ENCODE peak calls at places on chromosomes 13 and 19, in seven cellular contexts. U, D, J, N, F, P and G are unnamed samples.

GRCh38 chr13:93398167-93398566 is 171.6 kb downstream of the GPC6 start:
- DNase-seq in U (no peak), D (no peak), J (no peak), N (peak), F (peak), P (no peak), G (no peak)

GRCh38 chr13:41296879-41297646 is 14.0 kb upstream of the NAA16 start:
- DNase-seq in U (no peak), D (no peak), J (no peak), N (no peak), F (no peak), P (no peak), G (no peak)

GRCh38 chr13:21657538-21657937 is 13.3 kb upstream of the FGF9 start:
- DNase-seq in U (no peak), D (no peak), J (no peak), N (peak), F (peak), P (peak), G (no peak)

GRCh38 chr13:51729853-51730553 is 74.0 kb downstream of the DHRS12 start:
- DNase-seq in U (no peak), D (no peak), J (no peak), N (peak), F (peak), P (peak), G (peak)

GRCh38 chr19:50705422-50706019 is 14.1 kb downstream of the SHANK1 start:
- DNase-seq in U (peak), D (no peak), J (no peak), N (peak), F (peak), P (peak), G (peak)

GRCh38 chr13:90447735-90448103 is 899.8 kb upstream of the MIR17HG start:
- DNase-seq in U (no peak), D (no peak), J (no peak), N (peak), F (peak), P (peak), G (peak)

GRCh38 chr13:95924389-95924994 is 128.7 kb downstream of the UGGT2 start:
- DNase-seq in U (no peak), D (no peak), J (no peak), N (peak), F (peak), P (peak), G (peak)

GRCh38 chr13:74695021-74695800 is 561.0 kb upstream of the KLF12 start:
- DNase-seq in U (no peak), D (no peak), J (no peak), N (no peak), F (no peak), P (no peak), G (peak)

GRCh38 chr19:2476451-2477140 is 669 bp downstream of the GADD45B start:
- DNase-seq in U (no peak), D (no peak), J (no peak), N (peak), F (peak), P (peak), G (peak)

GRCh38 chr19:2475018-2475701 is 767 bp upstream of the GADD45B start:
- DNase-seq in U (no peak), D (no peak), J (no peak), N (peak), F (peak), P (peak), G (peak)

GRCh38 chr19:2477141-2477710 is 1.3 kb downstream of the GADD45B start:
- DNase-seq in U (no peak), D (no peak), J (no peak), N (peak), F (peak), P (peak), G (no peak)

GRCh38 chr19:2474232-2475017 is 1.5 kb upstream of the GADD45B start:
- DNase-seq in U (peak), D (peak), J (no peak), N (peak), F (peak), P (peak), G (peak)

GRCh38 chr19:2475702-2476450 is at the start of gene GADD45B:
- DNase-seq in U (peak), D (peak), J (peak), N (peak), F (peak), P (peak), G (peak)
- H3K18ac ChIP-seq in U (no peak), D (peak), J (peak), N (peak), F (peak), P (peak), G (peak)

DNA sequence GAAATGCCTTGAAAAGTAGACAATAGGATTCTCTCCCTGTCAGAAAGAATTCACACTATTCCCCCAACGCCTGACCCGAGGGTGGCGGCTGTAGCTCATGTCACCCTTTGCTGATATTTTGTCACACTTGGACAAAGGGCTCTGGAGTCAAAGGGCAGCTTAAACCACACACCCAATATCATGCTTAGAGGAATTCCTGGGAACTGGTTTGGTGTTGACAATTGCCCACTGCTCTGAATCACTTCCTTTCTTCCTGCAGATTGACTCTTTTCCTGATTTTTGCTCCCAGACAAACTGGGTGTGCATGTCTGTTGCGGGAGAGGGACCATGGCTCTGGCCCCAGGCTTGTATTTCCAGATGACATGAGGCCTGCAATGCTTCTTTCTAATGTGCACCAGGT is 9.0 kb upstream of the SERP2 start:
- DNase-seq in U (no peak), D (peak), J (no peak), N (peak), F (peak), P (peak), G (peak)
- H3K18ac ChIP-seq in U (no peak), D (peak), J (no peak), N (no peak), F (no peak), P (no peak), G (no peak)

DNA sequence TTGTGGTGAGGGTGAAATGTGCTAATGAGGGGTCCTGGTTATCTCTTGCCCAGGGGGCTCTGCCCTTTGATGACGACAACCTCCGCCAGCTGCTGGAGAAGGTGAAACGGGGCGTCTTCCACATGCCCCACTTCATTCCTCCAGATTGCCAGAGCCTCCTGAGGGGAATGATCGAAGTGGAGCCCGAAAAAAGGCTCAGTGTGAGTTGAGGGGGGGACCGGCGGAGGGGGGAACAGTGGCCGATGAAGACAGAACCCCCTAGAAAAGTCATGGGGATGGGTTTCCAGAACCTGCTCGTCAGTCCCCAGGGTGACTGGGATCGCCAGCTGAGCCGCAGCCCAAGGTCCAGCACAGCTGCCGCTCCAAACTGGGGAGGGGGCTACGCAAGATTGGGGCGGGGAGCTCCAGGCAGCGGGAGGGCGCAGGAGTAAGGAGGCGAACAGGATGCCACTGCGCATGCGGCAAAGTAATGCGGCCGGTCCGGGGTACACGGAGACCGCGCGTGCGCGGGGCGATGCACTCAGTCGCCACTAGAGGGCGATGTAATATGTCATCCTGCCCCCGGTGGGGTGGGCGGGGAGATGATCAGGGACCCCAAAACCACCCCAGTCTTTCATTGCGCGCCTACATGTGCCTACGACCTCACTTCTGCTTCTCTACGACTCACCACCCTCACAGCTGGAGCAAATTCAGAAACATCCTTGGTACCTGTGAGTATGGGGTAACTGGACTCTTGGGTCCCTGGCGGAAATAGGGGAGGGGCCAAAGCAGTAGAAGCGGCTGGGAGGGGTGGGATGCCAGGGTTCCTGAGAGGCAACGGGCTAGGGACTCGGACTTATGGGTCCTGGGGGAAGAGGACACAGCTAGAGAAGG is 17.9 kb downstream of the BRSK1 start:
- DNase-seq in U (peak), D (peak), J (peak), N (peak), F (peak), P (peak), G (peak)
- H3K18ac ChIP-seq in U (peak), D (peak), J (peak), N (no peak), F (peak), P (no peak), G (no peak)

GRCh38 chr19:407501-408440 is 1.2 kb downstream of the C2CD4C start:
- DNase-seq in U (peak), D (no peak), J (no peak), N (no peak), F (no peak), P (no peak), G (no peak)

GRCh38 chr19:408441-409005 is 424 bp downstream of the C2CD4C start:
- DNase-seq in U (peak), D (no peak), J (no peak), N (no peak), F (no peak), P (no peak), G (no peak)

GRCh38 chr19:410243-410781 is 1.4 kb upstream of the C2CD4C start:
- DNase-seq in U (no peak), D (no peak), J (no peak), N (no peak), F (no peak), P (no peak), G (no peak)

GRCh38 chr19:409006-409514 is at the start of gene C2CD4C:
- DNase-seq in U (peak), D (no peak), J (no peak), N (no peak), F (peak), P (peak), G (peak)

GRCh38 chr19:409515-410242 is 732 bp upstream of the C2CD4C start:
- DNase-seq in U (no peak), D (no peak), J (no peak), N (no peak), F (peak), P (no peak), G (peak)
- H3K18ac ChIP-seq in U (no peak), D (peak), J (peak), N (no peak), F (peak), P (no peak), G (no peak)

GRCh38 chr19:29616541-29616940 is 10.5 kb downstream of the POP4 start:
- DNase-seq in U (no peak), D (no peak), J (no peak), N (no peak), F (no peak), P (no peak), G (no peak)

GRCh38 chr19:29615891-29616425 is 9.9 kb downstream of the POP4 start:
- DNase-seq in U (no peak), D (no peak), J (no peak), N (no peak), F (no peak), P (no peak), G (no peak)

GRCh38 chr19:29614046-29614445 is 8.0 kb downstream of the POP4 start:
- DNase-seq in U (no peak), D (no peak), J (no peak), N (no peak), F (no peak), P (peak), G (no peak)

GRCh38 chr19:29612801-29613595 is 6.9 kb downstream of the POP4 start:
- DNase-seq in U (no peak), D (no peak), J (no peak), N (no peak), F (no peak), P (peak), G (no peak)

DNA sequence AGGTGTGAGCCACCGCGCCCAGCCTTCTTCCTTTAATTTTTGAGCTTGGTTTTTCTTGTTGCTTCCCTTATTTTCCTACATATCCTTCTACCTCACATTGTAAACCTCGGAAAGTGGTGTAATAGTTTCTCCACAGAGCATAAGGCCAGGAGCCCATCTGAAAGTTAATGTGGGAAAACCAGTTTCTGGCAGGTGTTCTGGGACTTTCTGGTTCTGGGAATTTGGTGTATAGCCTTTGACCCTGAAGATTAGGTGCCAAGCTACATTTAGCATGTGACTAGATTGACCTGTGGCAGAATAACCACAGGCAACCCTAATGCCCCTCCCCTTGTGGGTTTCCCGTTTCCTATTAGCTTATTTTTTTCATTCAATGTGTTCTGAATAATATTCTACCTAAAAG is 8.7 kb downstream of the POP4 start:
- DNase-seq in U (no peak), D (no peak), J (no peak), N (no peak), F (no peak), P (peak), G (no peak)
- H3K18ac ChIP-seq in U (no peak), D (no peak), J (no peak), N (no peak), F (no peak), P (no peak), G (no peak)

GRCh38 chr13:107322228-107322627 is 754.3 kb upstream of the ARGLU1 start:
- DNase-seq in U (no peak), D (no peak), J (no peak), N (no peak), F (no peak), P (no peak), G (no peak)
- H3K18ac ChIP-seq in U (no peak), D (no peak), J (no peak), N (no peak), F (no peak), P (no peak), G (no peak)

GRCh38 chr19:33487901-33488817 is 33.4 kb downstream of the PEPD start:
- DNase-seq in U (no peak), D (no peak), J (no peak), N (no peak), F (no peak), P (no peak), G (no peak)
- H3K18ac ChIP-seq in U (no peak), D (no peak), J (no peak), N (no peak), F (no peak), P (no peak), G (no peak)